ENCODE peak calls at places on chromosomes 5 and 9, in five cellular contexts. One of them, this sample, is unnamed. For H3K4me1, the result is how much of the 10 kb centered on the place peaks cover.

GRCh38 chr5:1772634-1773033 is 27.0 kb downstream of the MRPL36 start:
- DNase-seq in upper lobe of right lung: no peak
- DNase-seq in heart left ventricle: peak
- DNase-seq in right lobe of liver: no peak
- DNase-seq in body of pancreas: no peak
- DNase-seq in this sample: no peak

GRCh38 chr5:175235251-175235963 is 208.6 kb downstream of the DRD1 start:
- DNase-seq in upper lobe of right lung: no peak
- DNase-seq in heart left ventricle: no peak
- DNase-seq in right lobe of liver: no peak
- DNase-seq in body of pancreas: no peak
- DNase-seq in this sample: no peak

GRCh38 chr9:96418920-96419690 is 935 bp upstream of the ZNF367 start:
- DNase-seq in upper lobe of right lung: peak
- DNase-seq in heart left ventricle: peak
- DNase-seq in right lobe of liver: peak
- DNase-seq in body of pancreas: peak
- DNase-seq in this sample: peak

GRCh38 chr9:96140401-96141180 is 161.4 kb downstream of the HSD17B3 start:
- DNase-seq in upper lobe of right lung: no peak
- DNase-seq in heart left ventricle: no peak
- DNase-seq in right lobe of liver: no peak
- DNase-seq in body of pancreas: no peak
- DNase-seq in this sample: no peak

GRCh38 chr9:7844283-7844682 is 44.7 kb upstream of the DMAC1 start:
- DNase-seq in upper lobe of right lung: no peak
- DNase-seq in heart left ventricle: no peak
- DNase-seq in right lobe of liver: no peak
- DNase-seq in body of pancreas: no peak
- DNase-seq in this sample: no peak

GRCh38 chr9:28868224-28868623 is 1294.9 kb upstream of the C9orf72 start:
- DNase-seq in upper lobe of right lung: no peak
- DNase-seq in heart left ventricle: no peak
- DNase-seq in right lobe of liver: no peak
- DNase-seq in body of pancreas: no peak
- DNase-seq in this sample: no peak

GRCh38 chr5:15737882-15738677 is 238.1 kb downstream of the FBXL7 start:
- DNase-seq in upper lobe of right lung: no peak
- DNase-seq in heart left ventricle: no peak
- DNase-seq in right lobe of liver: no peak
- DNase-seq in body of pancreas: no peak
- DNase-seq in this sample: no peak

GRCh38 chr9:87620727-87621322 is 105.1 kb upstream of the CTSL start:
- DNase-seq in upper lobe of right lung: no peak
- DNase-seq in heart left ventricle: no peak
- DNase-seq in right lobe of liver: no peak
- DNase-seq in body of pancreas: no peak
- DNase-seq in this sample: no peak

GRCh38 chr5:169099801-169100734 is 200.9 kb downstream of the SLIT3 start:
- DNase-seq in upper lobe of right lung: no peak
- DNase-seq in heart left ventricle: no peak
- DNase-seq in right lobe of liver: no peak
- DNase-seq in body of pancreas: no peak
- DNase-seq in this sample: no peak

GRCh38 chr9:16100596-16101091 is 547.8 kb downstream of the CCDC171 start:
- DNase-seq in upper lobe of right lung: peak
- DNase-seq in heart left ventricle: peak
- DNase-seq in right lobe of liver: no peak
- DNase-seq in body of pancreas: peak
- DNase-seq in this sample: peak

GRCh38 chr9:33923998-33924701 is 107.2 kb downstream of the UBE2R2 start:
- DNase-seq in upper lobe of right lung: no peak
- DNase-seq in heart left ventricle: no peak
- DNase-seq in right lobe of liver: peak
- DNase-seq in body of pancreas: peak
- DNase-seq in this sample: no peak

GRCh38 chr5:42949348-42950090 is 90.6 kb downstream of the ANXA2R start:
- DNase-seq in upper lobe of right lung: peak
- DNase-seq in heart left ventricle: peak
- DNase-seq in right lobe of liver: no peak
- DNase-seq in body of pancreas: no peak
- DNase-seq in this sample: peak

GRCh38 chr9:2261421-2262103 is 246.4 kb downstream of the SMARCA2 start:
- DNase-seq in upper lobe of right lung: no peak
- DNase-seq in heart left ventricle: no peak
- DNase-seq in right lobe of liver: no peak
- DNase-seq in body of pancreas: no peak
- DNase-seq in this sample: no peak

GRCh38 chr5:137192293-137192743 is 306.8 kb downstream of the SPOCK1 start:
- DNase-seq in upper lobe of right lung: no peak
- DNase-seq in heart left ventricle: no peak
- DNase-seq in right lobe of liver: no peak
- DNase-seq in body of pancreas: no peak
- DNase-seq in this sample: no peak

GRCh38 chr9:77673912-77674791 is 26.0 kb upstream of the GNA14 start:
- DNase-seq in upper lobe of right lung: no peak
- DNase-seq in heart left ventricle: no peak
- DNase-seq in right lobe of liver: no peak
- DNase-seq in body of pancreas: no peak
- DNase-seq in this sample: no peak

GRCh38 chr5:42691413-42691861 is 65.2 kb upstream of the CCDC152 start:
- DNase-seq in upper lobe of right lung: no peak
- DNase-seq in heart left ventricle: peak
- DNase-seq in right lobe of liver: no peak
- DNase-seq in body of pancreas: no peak
- DNase-seq in this sample: peak

GRCh38 chr5:73321757-73322452 is 126.7 kb downstream of the FOXD1 start:
- DNase-seq in upper lobe of right lung: no peak
- DNase-seq in heart left ventricle: no peak
- DNase-seq in right lobe of liver: no peak
- DNase-seq in body of pancreas: no peak
- DNase-seq in this sample: no peak

GRCh38 chr5:151741678-151742423 is 16.6 kb downstream of the ATOX1 start:
- DNase-seq in upper lobe of right lung: no peak
- DNase-seq in heart left ventricle: no peak
- DNase-seq in right lobe of liver: no peak
- DNase-seq in body of pancreas: no peak
- DNase-seq in this sample: no peak

GRCh38 chr5:172769324-172769597 is 1.7 kb downstream of the DUSP1 start:
- DNase-seq in upper lobe of right lung: no peak
- DNase-seq in heart left ventricle: no peak
- DNase-seq in right lobe of liver: no peak
- DNase-seq in body of pancreas: no peak
- DNase-seq in this sample: no peak

GRCh38 chr9:76895186-76895585 is 10.7 kb downstream of the PRUNE2 start:
- DNase-seq in upper lobe of right lung: no peak
- DNase-seq in heart left ventricle: no peak
- DNase-seq in right lobe of liver: no peak
- DNase-seq in body of pancreas: no peak
- DNase-seq in this sample: no peak

GRCh38 chr9:137953683-137954438 is 76.3 kb downstream of the CACNA1B start:
- DNase-seq in upper lobe of right lung: no peak
- DNase-seq in heart left ventricle: no peak
- DNase-seq in right lobe of liver: no peak
- DNase-seq in body of pancreas: no peak
- DNase-seq in this sample: no peak

GRCh38 chr5:160175438-160176218 is 53.7 kb upstream of the FABP6 start:
- DNase-seq in upper lobe of right lung: no peak
- DNase-seq in heart left ventricle: peak
- DNase-seq in right lobe of liver: no peak
- DNase-seq in body of pancreas: no peak
- DNase-seq in this sample: peak

GRCh38 chr9:136779808-136780207 is 11.3 kb upstream of the TMEM141 start:
- DNase-seq in upper lobe of right lung: no peak
- DNase-seq in heart left ventricle: no peak
- DNase-seq in right lobe of liver: no peak
- DNase-seq in body of pancreas: no peak
- DNase-seq in this sample: no peak

GRCh38 chr9:105082843-105083242 is 154.9 kb upstream of the ABCA1 start:
- DNase-seq in upper lobe of right lung: no peak
- DNase-seq in heart left ventricle: no peak
- DNase-seq in right lobe of liver: no peak
- DNase-seq in body of pancreas: no peak
- DNase-seq in this sample: no peak

GRCh38 chr5:124461857-124462423 is 284.5 kb downstream of the ZNF608 start:
- DNase-seq in upper lobe of right lung: no peak
- DNase-seq in heart left ventricle: no peak
- DNase-seq in right lobe of liver: no peak
- DNase-seq in body of pancreas: no peak
- DNase-seq in this sample: no peak

GRCh38 chr9:34510506-34511159 is 12.2 kb downstream of the ENHO start:
- DNase-seq in upper lobe of right lung: no peak
- DNase-seq in heart left ventricle: no peak
- DNase-seq in right lobe of liver: peak
- DNase-seq in body of pancreas: no peak
- DNase-seq in this sample: no peak

GRCh38 chr5:179407191-179408175 is 62.2 kb upstream of the ADAMTS2 start:
- DNase-seq in upper lobe of right lung: no peak
- DNase-seq in heart left ventricle: no peak
- DNase-seq in right lobe of liver: peak
- DNase-seq in body of pancreas: no peak
- DNase-seq in this sample: no peak

GRCh38 chr5:43997647-43998251 is 391.5 kb downstream of the FGF10 start:
- DNase-seq in upper lobe of right lung: no peak
- DNase-seq in heart left ventricle: no peak
- DNase-seq in right lobe of liver: peak
- DNase-seq in body of pancreas: peak
- DNase-seq in this sample: no peak

GRCh38 chr5:5383461-5383860 is 39.0 kb upstream of the ICE1 start:
- DNase-seq in upper lobe of right lung: no peak
- DNase-seq in heart left ventricle: no peak
- DNase-seq in right lobe of liver: no peak
- DNase-seq in body of pancreas: no peak
- DNase-seq in this sample: no peak

GRCh38 chr5:180555168-180555921 is 36.0 kb downstream of the SCGB3A1 start:
- DNase-seq in upper lobe of right lung: no peak
- DNase-seq in heart left ventricle: no peak
- DNase-seq in right lobe of liver: no peak
- DNase-seq in body of pancreas: no peak
- DNase-seq in this sample: no peak

GRCh38 chr9:38274746-38275250 is 117.7 kb upstream of the ALDH1B1 start:
- DNase-seq in upper lobe of right lung: no peak
- DNase-seq in heart left ventricle: no peak
- DNase-seq in right lobe of liver: peak
- DNase-seq in body of pancreas: no peak
- DNase-seq in this sample: no peak

GRCh38 chr5:36060516-36060885 is 6.2 kb downstream of the UGT3A2 start:
- DNase-seq in upper lobe of right lung: no peak
- DNase-seq in heart left ventricle: no peak
- DNase-seq in right lobe of liver: no peak
- DNase-seq in body of pancreas: no peak
- DNase-seq in this sample: no peak

DNA sequence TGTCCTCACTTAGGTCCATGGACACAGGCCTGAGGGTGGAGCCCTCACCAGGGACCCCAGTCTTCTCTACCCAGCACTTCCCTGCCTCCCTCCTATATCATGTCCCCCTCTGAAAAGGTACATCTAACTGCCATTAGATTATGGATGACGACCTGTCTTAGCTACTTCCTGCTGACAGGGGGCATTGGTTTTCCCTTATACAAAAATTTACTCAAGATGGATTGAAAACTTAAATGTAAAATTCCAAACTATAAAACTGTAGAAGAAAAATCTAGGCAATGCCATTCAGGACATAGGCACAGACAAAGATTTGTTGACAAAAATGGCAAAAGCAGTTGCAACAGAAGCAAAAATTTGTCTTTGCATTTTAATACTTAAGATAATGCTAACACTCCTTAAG is 623.2 kb upstream of the FAM174A start:
- DNase-seq in upper lobe of right lung: no peak
- DNase-seq in heart left ventricle: no peak
- DNase-seq in right lobe of liver: no peak
- DNase-seq in body of pancreas: no peak
- DNase-seq in this sample: no peak
- TF ChIP-seq CTCF in upper lobe of right lung: no peak
- TF ChIP-seq CTCF in heart left ventricle: no peak
- TF ChIP-seq CTCF in right lobe of liver: no peak
- TF ChIP-seq CTCF in body of pancreas: no peak
- TF ChIP-seq CTCF in this sample: no peak

DNA sequence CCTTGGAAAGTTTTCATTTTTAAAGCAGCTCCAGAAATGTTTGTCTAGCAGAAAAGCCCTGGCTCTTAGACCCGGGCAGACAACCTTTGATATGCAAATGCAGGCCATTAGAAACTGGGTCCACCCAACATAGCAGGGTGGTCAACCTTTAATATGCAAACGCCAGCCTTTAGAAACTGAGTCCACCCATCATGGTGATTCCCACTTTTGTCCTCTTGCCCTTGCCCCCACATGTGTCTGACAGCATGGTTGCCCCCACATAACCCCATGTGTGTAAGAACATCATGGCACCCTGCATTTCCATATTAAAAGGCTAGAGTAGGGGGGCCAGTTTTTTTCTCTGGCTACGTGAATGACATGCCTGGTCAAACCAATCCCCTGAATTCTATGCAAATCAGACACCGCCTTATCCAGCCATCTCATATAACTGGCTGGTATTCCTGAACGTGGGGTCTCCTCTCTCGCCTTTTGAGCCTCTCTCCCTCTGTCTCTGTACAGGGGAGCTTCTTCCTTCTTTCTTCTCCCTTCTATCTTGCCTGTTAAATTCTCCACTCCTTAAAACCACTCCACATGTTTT is 273.2 kb upstream of the PRDM9 start:
- DNase-seq in upper lobe of right lung: no peak
- DNase-seq in heart left ventricle: no peak
- DNase-seq in right lobe of liver: no peak
- DNase-seq in body of pancreas: no peak
- DNase-seq in this sample: no peak
- H3K4me3 ChIP-seq in upper lobe of right lung: no peak
- H3K4me3 ChIP-seq in heart left ventricle: no peak
- H3K4me3 ChIP-seq in right lobe of liver: no peak
- H3K4me3 ChIP-seq in body of pancreas: no peak
- H3K4me3 ChIP-seq in this sample: no peak

DNA sequence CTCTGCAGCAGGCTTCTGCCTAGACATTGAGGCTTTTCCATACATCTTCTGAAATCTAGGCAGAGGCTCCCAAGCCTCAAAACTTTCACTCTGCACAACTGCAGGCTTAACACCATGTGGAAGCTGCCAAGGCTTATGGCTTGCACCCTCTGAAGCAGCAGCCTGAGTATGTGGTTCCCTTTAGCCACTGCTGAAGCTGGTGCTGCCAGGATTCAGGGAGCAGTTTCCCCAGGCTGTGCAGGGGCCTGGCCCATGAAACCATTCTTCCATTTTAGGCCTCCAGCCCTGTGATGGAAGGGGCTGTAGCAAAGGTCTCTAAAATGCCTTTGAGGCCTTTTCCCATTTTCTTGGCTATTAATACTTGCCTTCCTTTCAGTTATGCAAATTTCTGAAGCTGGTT is 680.3 kb upstream of the FTMT start:
- DNase-seq in upper lobe of right lung: no peak
- DNase-seq in heart left ventricle: no peak
- DNase-seq in right lobe of liver: no peak
- DNase-seq in body of pancreas: no peak
- DNase-seq in this sample: no peak
- H3K4me1 ChIP-seq in upper lobe of right lung: under half
- H3K4me1 ChIP-seq in heart left ventricle: under half
- H3K4me1 ChIP-seq in right lobe of liver: under half
- H3K4me1 ChIP-seq in body of pancreas: under half
- H3K4me1 ChIP-seq in this sample: under half

GRCh38 chr5:162248107-162248713 is 180.6 kb downstream of the GABRG2 start:
- DNase-seq in upper lobe of right lung: no peak
- DNase-seq in heart left ventricle: no peak
- DNase-seq in right lobe of liver: no peak
- DNase-seq in body of pancreas: no peak
- DNase-seq in this sample: no peak
- TF ChIP-seq CTCF in upper lobe of right lung: peak
- TF ChIP-seq CTCF in heart left ventricle: no peak
- TF ChIP-seq CTCF in right lobe of liver: no peak
- TF ChIP-seq CTCF in body of pancreas: no peak
- TF ChIP-seq CTCF in this sample: no peak

GRCh38 chr5:143860211-143860610 is 48.2 kb downstream of the HMHB1 start:
- DNase-seq in upper lobe of right lung: no peak
- DNase-seq in heart left ventricle: no peak
- DNase-seq in right lobe of liver: no peak
- DNase-seq in body of pancreas: no peak
- DNase-seq in this sample: no peak
- H3K4me3 ChIP-seq in upper lobe of right lung: no peak
- H3K4me3 ChIP-seq in heart left ventricle: no peak
- H3K4me3 ChIP-seq in right lobe of liver: no peak
- H3K4me3 ChIP-seq in body of pancreas: no peak
- H3K4me3 ChIP-seq in this sample: no peak